ENCODE peak calls at places on chromosomes 4 and X, in nine cellular contexts. U is thoracic aorta, A is RWPE2, O is lung, J is upper lobe of right lung, I is pancreas, X is fibroblast of lung, C is left lung, Y is tibial nerve. P is an unnamed sample. For H3K4me1, the result is how much of the 10 kb centered on the place peaks cover.

GRCh38 chrX:103685396-103685795 is 1.1 kb downstream of the MORF4L2 start:
- DNase-seq in U (no peak), A (no peak), O (no peak), J (no peak), I (no peak), X (no peak), C (no peak), Y (no peak), P (no peak)

GRCh38 chr4:122450847-122451246 is 5.7 kb downstream of the IL2 start:
- DNase-seq in U (no peak), A (no peak), O (no peak), J (no peak), I (no peak), X (no peak), C (no peak), Y (no peak), P (no peak)

GRCh38 chr4:84058201-84058600 is 440.9 kb downstream of the NKX6-1 start:
- DNase-seq in U (no peak), A (no peak), O (no peak), J (no peak), I (no peak), X (no peak), C (no peak), Y (no peak), P (no peak)

GRCh38 chrX:151153086-151153485 is 23.3 kb upstream of the GPR50 start:
- DNase-seq in U (no peak), A (no peak), O (no peak), J (no peak), I (no peak), X (peak), C (no peak), Y (no peak), P (no peak)

GRCh38 chrX:140346711-140347110 is 158.2 kb downstream of the SOX3 start:
- DNase-seq in U (no peak), A (no peak), O (no peak), J (no peak), I (no peak), X (peak), C (no peak), Y (no peak), P (no peak)

GRCh38 chr4:55554453-55555030 is 7.8 kb upstream of the CLOCK start:
- DNase-seq in U (no peak), A (no peak), O (no peak), J (no peak), I (no peak), X (peak), C (no peak), Y (no peak), P (no peak)

GRCh38 chr4:121989715-121990114 is 37.9 kb upstream of the TRPC3 start:
- DNase-seq in U (no peak), A (no peak), O (no peak), J (no peak), I (no peak), X (peak), C (no peak), Y (no peak), P (no peak)

GRCh38 chr4:110361921-110362320 is 114.0 kb upstream of the ENPEP start:
- DNase-seq in U (no peak), A (no peak), O (no peak), J (no peak), I (no peak), X (peak), C (no peak), Y (no peak), P (no peak)

GRCh38 chr4:15003891-15004700 is 1.8 kb downstream of the CPEB2 start:
- DNase-seq in U (no peak), A (peak), O (peak), J (peak), I (peak), X (peak), C (peak), Y (peak), P (peak)

GRCh38 chr4:74906771-74907170 is 26.1 kb upstream of the PARM1 start:
- DNase-seq in U (no peak), A (no peak), O (no peak), J (no peak), I (no peak), X (peak), C (no peak), Y (no peak), P (no peak)

GRCh38 chrX:10173331-10173900 is 16.6 kb downstream of the CLCN4 start:
- DNase-seq in U (no peak), A (peak), O (no peak), J (no peak), I (no peak), X (peak), C (peak), Y (no peak), P (no peak)

GRCh38 chrX:119826399-119826959 is 26.3 kb downstream of the UPF3B start:
- DNase-seq in U (no peak), A (no peak), O (no peak), J (no peak), I (no peak), X (peak), C (no peak), Y (no peak), P (no peak)

GRCh38 chr4:116027311-116027710 is 913.9 kb upstream of the NDST4 start:
- DNase-seq in U (no peak), A (no peak), O (no peak), J (no peak), I (no peak), X (no peak), C (no peak), Y (no peak), P (no peak)

GRCh38 chr4:67198757-67199156 is 346.5 kb downstream of the CENPC start:
- DNase-seq in U (no peak), A (no peak), O (no peak), J (no peak), I (no peak), X (peak), C (no peak), Y (no peak), P (no peak)

GRCh38 chr4:24001945-24002640 is 112.2 kb upstream of the PPARGC1A start:
- DNase-seq in U (no peak), A (no peak), O (no peak), J (no peak), I (no peak), X (peak), C (no peak), Y (no peak), P (no peak)

GRCh38 chr4:187307131-187307530 is 583.5 kb upstream of the FAT1 start:
- DNase-seq in U (no peak), A (no peak), O (no peak), J (no peak), I (no peak), X (peak), C (no peak), Y (no peak), P (no peak)

GRCh38 chr4:166202991-166203390 is 330.0 kb downstream of the TLL1 start:
- DNase-seq in U (no peak), A (no peak), O (no peak), J (no peak), I (no peak), X (no peak), C (no peak), Y (no peak), P (no peak)

GRCh38 chr4:7425171-7425570 is 9.6 kb downstream of the PSAPL1 start:
- DNase-seq in U (no peak), A (peak), O (no peak), J (peak), I (no peak), X (no peak), C (peak), Y (no peak), P (peak)

GRCh38 chr4:124167602-124168001 is 544.9 kb downstream of the ANKRD50 start:
- DNase-seq in U (no peak), A (no peak), O (no peak), J (no peak), I (no peak), X (peak), C (no peak), Y (no peak), P (no peak)

GRCh38 chr4:78345237-78345636 is 206.3 kb upstream of the ANXA3 start:
- DNase-seq in U (no peak), A (no peak), O (no peak), J (no peak), I (no peak), X (no peak), C (no peak), Y (no peak), P (no peak)

GRCh38 chr4:80336582-80336981 is 1.1 kb downstream of the CFAP299 start:
- DNase-seq in U (no peak), A (no peak), O (peak), J (peak), I (peak), X (peak), C (peak), Y (no peak), P (no peak)

GRCh38 chr4:54545663-54546424 is 111.9 kb upstream of the KIT start:
- DNase-seq in U (no peak), A (no peak), O (no peak), J (no peak), I (no peak), X (no peak), C (no peak), Y (no peak), P (no peak)

GRCh38 chr4:16591867-16592266 is 306.6 kb downstream of the LDB2 start:
- DNase-seq in U (no peak), A (no peak), O (no peak), J (no peak), I (no peak), X (no peak), C (no peak), Y (no peak), P (peak)

GRCh38 chr4:16597829-16598228 is 300.6 kb downstream of the LDB2 start:
- DNase-seq in U (no peak), A (no peak), O (no peak), J (no peak), I (no peak), X (peak), C (no peak), Y (no peak), P (no peak)

GRCh38 chr4:16590792-16591191 is 307.7 kb downstream of the LDB2 start:
- DNase-seq in U (no peak), A (no peak), O (no peak), J (no peak), I (no peak), X (no peak), C (no peak), Y (no peak), P (no peak)

GRCh38 chr4:16598241-16599224 is 299.9 kb downstream of the LDB2 start:
- DNase-seq in U (no peak), A (no peak), O (no peak), J (no peak), I (no peak), X (peak), C (no peak), Y (no peak), P (no peak)

DNA sequence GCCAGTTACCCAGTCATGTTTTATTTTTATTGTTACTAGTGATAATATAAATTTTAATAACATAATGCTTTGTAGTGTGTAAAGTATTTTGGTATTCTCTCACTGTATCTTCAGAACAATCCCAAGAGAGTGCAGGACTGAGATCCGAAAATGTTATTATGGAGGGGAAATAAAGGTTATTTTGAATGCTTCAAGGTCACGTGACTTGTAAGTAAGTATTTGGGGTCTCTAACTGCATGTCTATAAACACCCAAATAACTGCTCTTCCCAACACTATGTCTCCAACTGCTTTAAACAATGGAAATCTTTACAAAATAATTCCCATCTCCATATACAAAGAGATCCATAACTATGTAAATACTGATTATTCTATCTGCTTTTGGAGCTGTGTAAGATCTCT is 302.2 kb downstream of the LDB2 start:
- DNase-seq in U (no peak), A (no peak), O (no peak), J (no peak), I (no peak), X (no peak), C (no peak), Y (no peak), P (no peak)
- H3K4me1 ChIP-seq in U (under half), A (under half), O (under half), J (under half), I (under half), X (under half), C (under half), Y (under half), P (under half)

DNA sequence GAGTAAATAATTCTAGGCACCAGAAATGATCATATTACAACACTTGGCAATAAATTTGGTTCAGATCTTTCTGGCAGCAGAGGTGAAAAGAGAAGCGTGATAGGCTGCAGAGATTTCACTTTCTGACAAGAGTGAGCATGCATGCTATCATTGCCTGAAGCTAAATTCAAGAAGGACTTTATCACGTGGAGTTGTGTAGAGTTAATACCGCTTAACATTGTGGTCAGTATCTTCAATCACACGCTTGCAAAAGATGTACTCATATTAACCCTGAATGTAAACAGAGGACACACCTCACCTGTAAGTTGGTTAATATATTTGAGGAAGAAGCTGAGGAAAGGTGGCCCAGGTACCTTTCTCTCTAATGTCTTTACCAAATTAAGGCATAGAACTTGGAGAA is 31.4 kb upstream of the RBPJ start:
- DNase-seq in U (no peak), A (no peak), O (no peak), J (no peak), I (no peak), X (no peak), C (no peak), Y (no peak), P (no peak)
- H3K27ac ChIP-seq in U (no peak), A (no peak), O (no peak), J (peak), I (peak), X (no peak), C (no peak), Y (peak), P (no peak)

GRCh38 chr4:4726051-4726450 is 133.4 kb upstream of the MSX1 start:
- DNase-seq in U (no peak), A (no peak), O (no peak), J (no peak), I (no peak), X (no peak), C (no peak), Y (no peak), P (no peak)
- TF ChIP-seq CTCF in U (no peak), A (no peak), O (no peak), J (no peak), I (no peak), X (peak), C (no peak), Y (no peak), P (no peak)

DNA sequence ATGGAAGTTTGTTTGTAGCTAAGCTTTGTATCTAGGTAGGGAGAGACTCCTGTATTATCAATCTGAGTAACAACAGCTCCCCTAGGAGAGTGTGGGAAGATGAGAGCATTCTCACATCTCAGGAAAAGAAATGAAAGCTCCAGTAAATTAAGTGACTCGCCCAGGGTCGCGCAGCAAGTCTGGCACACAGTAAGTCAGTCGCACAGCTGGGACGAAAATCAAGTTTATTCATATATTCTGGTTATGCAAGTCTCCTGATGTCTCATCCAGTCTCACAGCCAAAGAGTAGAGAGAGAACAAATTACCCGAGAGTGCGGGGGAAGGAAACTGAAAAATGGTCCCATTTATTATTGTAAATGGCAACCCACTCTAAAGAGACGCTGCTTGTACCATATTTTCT is 216.1 kb downstream of the STK32B start:
- DNase-seq in U (no peak), A (no peak), O (no peak), J (no peak), I (no peak), X (peak), C (no peak), Y (no peak), P (no peak)
- H3K4me1 ChIP-seq in U (under half), A (under half), O (under half), J (under half), I (under half), X (under half), C (under half), Y (under half), P (under half)

GRCh38 chrX:48937065-48937907 is 18.5 kb upstream of the PIM2 start:
- DNase-seq in U (no peak), A (no peak), O (peak), J (peak), I (no peak), X (peak), C (peak), Y (no peak), P (peak)

GRCh38 chrX:48940404-48940955 is 16.9 kb downstream of the OTUD5 start:
- DNase-seq in U (no peak), A (no peak), O (no peak), J (no peak), I (no peak), X (no peak), C (no peak), Y (no peak), P (no peak)

GRCh38 chrX:48939417-48940228 is 17.8 kb downstream of the OTUD5 start:
- DNase-seq in U (no peak), A (no peak), O (no peak), J (no peak), I (no peak), X (no peak), C (no peak), Y (no peak), P (no peak)

GRCh38 chrX:48936429-48937064 is 17.7 kb upstream of the PIM2 start:
- DNase-seq in U (no peak), A (no peak), O (no peak), J (no peak), I (no peak), X (no peak), C (no peak), Y (no peak), P (no peak)

DNA sequence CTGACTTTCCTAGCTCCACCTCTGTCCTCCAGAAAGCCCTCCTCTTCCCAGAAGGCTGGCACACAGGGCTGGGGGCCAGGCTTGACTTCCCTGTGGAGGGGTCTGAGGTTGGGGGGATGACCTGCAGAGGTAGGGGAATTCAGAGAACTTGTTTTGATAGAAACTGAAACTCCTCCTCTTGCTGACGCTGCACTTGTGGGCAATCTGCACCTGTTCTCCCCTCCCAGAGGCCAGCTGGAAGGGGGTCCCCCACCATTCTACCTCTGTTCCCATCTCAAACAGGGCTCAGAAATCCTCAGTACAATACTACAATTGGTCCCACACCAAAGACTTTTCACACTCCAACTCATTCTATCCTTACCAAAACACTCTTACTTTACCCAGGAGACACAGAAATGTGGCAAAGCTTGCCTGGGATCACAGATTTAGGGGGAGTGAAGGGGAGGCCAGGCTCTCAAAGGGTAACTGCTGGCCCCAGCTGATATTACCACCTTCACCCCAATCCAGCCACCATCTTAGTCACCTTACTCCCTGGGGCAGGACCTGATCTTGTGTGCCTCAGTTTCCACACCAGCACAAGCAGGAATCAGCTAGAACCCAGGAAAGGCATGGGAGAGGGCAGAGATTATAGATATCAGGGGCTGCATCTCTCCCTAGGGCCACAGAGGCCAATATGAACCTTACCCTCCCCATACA is 18.5 kb downstream of the OTUD5 start:
- DNase-seq in U (no peak), A (no peak), O (no peak), J (no peak), I (no peak), X (no peak), C (no peak), Y (no peak), P (no peak)
- H3K27ac ChIP-seq in U (no peak), A (no peak), O (no peak), J (no peak), I (no peak), X (no peak), C (no peak), Y (no peak), P (no peak)